ENCODE peak calls at places on chromosomes 3 and 15, in five cellular contexts. Q is HS-5, L is SW480, M is G401, A is NCI-H2171 treated with DMSO at 0.1 percent for 48 hours. V is an unnamed sample.

GRCh38 chr15:55846108-55846707 is 103.3 kb upstream of the PRTG start:
- DNase-seq in Q (peak; percentile 59), L (peak; percentile 52), M (peak; percentile 45), A (peak; percentile 95), V (peak; percentile 75)

GRCh38 chr3:149393355-149394165 is 16.1 kb upstream of the TM4SF1 start:
- DNase-seq in Q (peak; percentile 60), L (peak; percentile 64), M (peak; percentile 51), A (peak; percentile 30), V (peak; percentile 86)

GRCh38 chr3:126620743-126621142 is 34.2 kb downstream of the TXNRD3 start:
- DNase-seq in Q (no peak), L (no peak), M (no peak), A (no peak), V (no peak)

GRCh38 chr3:128194843-128195242 is 41.6 kb downstream of the EEFSEC start:
- DNase-seq in Q (no peak), L (no peak), M (no peak), A (no peak), V (no peak)

GRCh38 chr3:51715231-51716058 is 8.6 kb downstream of the GRM2 start:
- DNase-seq in Q (no peak), L (no peak), M (no peak), A (no peak), V (no peak)

GRCh38 chr3:134333522-134334181 is 40.6 kb downstream of the AMOTL2 start:
- DNase-seq in Q (no peak), L (peak; percentile 64), M (peak; percentile 77), A (no peak), V (peak; percentile 77)

GRCh38 chr3:113097821-113098516 is 107.2 kb downstream of the GTPBP8 start:
- DNase-seq in Q (peak; percentile 94), L (peak; percentile 92), M (no peak), A (no peak), V (no peak)

GRCh38 chr3:170511371-170511770 is 74.5 kb downstream of the SLC7A14 start:
- DNase-seq in Q (no peak), L (peak; percentile 54), M (no peak), A (peak; percentile 74), V (no peak)

GRCh38 chr3:154120903-154121235 is 321 bp upstream of the ARHGEF26 start:
- DNase-seq in Q (peak; percentile 23), L (peak; percentile 66), M (no peak), A (no peak), V (no peak)

V was measured in cardiac muscle cell.